ENCODE peak calls at places on chromosomes 2 and 18, in four cellular contexts. A is SK-N-SH, K is PC-9, M is GM23248. P is an unnamed sample. For H3K9me2 and H3F3A, the result is how much of the 10 kb centered on the place peaks cover.

GRCh38 chr18:77101410-77102245 is 31.0 kb downstream of the MBP start:
- DNase-seq in A (peak), K (peak), M (peak), P (no peak)

GRCh38 chr18:48208432-48208948 is 200.7 kb downstream of the ZBTB7C start:
- DNase-seq in A (no peak), K (no peak), M (no peak), P (no peak)

GRCh38 chr2:74850816-74851566 is 17.1 kb downstream of the HK2 start:
- DNase-seq in A (no peak), K (peak), M (peak), P (no peak)

GRCh38 chr2:28251337-28251736 is 141.3 kb upstream of the FOSL2 start:
- DNase-seq in A (no peak), K (no peak), M (no peak), P (no peak)

GRCh38 chr2:161905389-161906046 is 168.5 kb downstream of the DPP4 start:
- DNase-seq in A (no peak), K (no peak), M (no peak), P (peak)

GRCh38 chr2:224347181-224348051 is 54.5 kb downstream of the FAM124B start:
- DNase-seq in A (no peak), K (no peak), M (peak), P (no peak)

GRCh38 chr2:139742216-139743172 is 962.3 kb upstream of the NXPH2 start:
- DNase-seq in A (no peak), K (no peak), M (no peak), P (peak)

GRCh38 chr2:176189666-176190641 is 1.5 kb downstream of the HOXD1 start:
- DNase-seq in A (no peak), K (no peak), M (no peak), P (no peak)

GRCh38 chr2:127083819-127084503 is 23.0 kb downstream of the BIN1 start:
- DNase-seq in A (no peak), K (peak), M (peak), P (no peak)

GRCh38 chr2:190759749-190760213 is 110.9 kb downstream of the NAB1 start:
- DNase-seq in A (no peak), K (no peak), M (peak), P (no peak)

GRCh38 chr2:148531175-148532048 is 113.1 kb upstream of the EPC2 start:
- DNase-seq in A (no peak), K (no peak), M (no peak), P (no peak)

GRCh38 chr18:61833387-61833786 is 59.4 kb downstream of the RNF152 start:
- DNase-seq in A (peak), K (no peak), M (no peak), P (peak)

GRCh38 chr18:23803755-23804154 is 114.5 kb downstream of the LAMA3 start:
- DNase-seq in A (no peak), K (no peak), M (no peak), P (no peak)

GRCh38 chr2:232422051-232422450 is 15.4 kb downstream of the ALPG start:
- DNase-seq in A (peak), K (peak), M (no peak), P (no peak)

GRCh38 chr18:63783394-63783793 is 8.2 kb downstream of the SERPINB7 start:
- DNase-seq in A (no peak), K (no peak), M (no peak), P (no peak)

GRCh38 chr2:58448065-58448507 is 207.0 kb upstream of the FANCL start:
- DNase-seq in A (peak), K (peak), M (peak), P (peak)

GRCh38 chr18:5447442-5447841 is 96.4 kb downstream of the EPB41L3 start:
- DNase-seq in A (no peak), K (no peak), M (no peak), P (no peak)

GRCh38 chr2:128638741-128639477 is 320.2 kb upstream of the HS6ST1 start:
- DNase-seq in A (peak), K (no peak), M (peak), P (no peak)
- H3K9me2 ChIP-seq in A (under half), K (under half), M (under half), P (under half)

DNA sequence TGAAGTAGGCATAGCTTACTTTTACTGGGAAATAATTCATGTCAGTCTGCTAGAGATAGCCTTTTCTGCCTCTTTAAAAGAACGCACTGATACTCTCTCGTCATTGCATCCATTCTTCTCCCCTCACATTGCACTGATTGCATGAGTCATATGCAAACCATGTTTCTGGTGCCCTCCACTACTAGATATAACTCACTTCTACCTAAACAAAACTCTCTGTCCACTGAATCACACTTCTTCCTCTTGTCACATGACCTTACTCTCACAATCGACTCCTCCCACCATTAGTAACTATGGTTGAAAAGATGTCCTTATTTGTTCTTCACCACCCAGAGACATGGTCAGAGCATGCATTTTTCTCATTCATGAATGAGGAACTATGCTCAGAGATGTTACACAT is 158.0 kb downstream of the CSRNP3 start:
- DNase-seq in A (no peak), K (no peak), M (peak), P (no peak)
- H3F3A ChIP-seq in A (under half), K (under half), M (under half), P (under half)

DNA sequence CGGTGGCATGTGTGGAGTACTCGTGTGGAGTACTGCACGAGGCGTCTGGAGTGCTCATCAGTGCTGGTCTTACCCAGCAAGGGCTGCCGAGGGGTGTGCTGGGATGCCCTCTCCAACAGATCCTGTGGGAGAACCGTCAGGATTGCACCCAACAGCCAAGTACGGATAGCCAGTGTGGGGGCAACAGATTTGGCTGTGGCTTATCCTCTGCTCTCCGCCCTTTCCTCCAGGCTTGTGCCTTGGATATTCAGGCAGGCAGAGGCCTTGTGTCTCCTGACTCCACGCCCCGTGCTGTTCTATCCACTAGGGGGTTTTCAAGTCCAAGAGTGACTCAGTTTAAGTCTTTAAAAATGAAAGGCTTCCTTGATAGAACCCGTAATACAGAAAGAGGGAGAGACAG is 321.0 kb upstream of the HS6ST1 start:
- DNase-seq in A (no peak), K (no peak), M (peak), P (no peak)
- H3K9me2 ChIP-seq in A (under half), K (under half), M (under half), P (under half)

GRCh38 chr18:52569492-52569891 is 229.5 kb downstream of the DCC start:
- DNase-seq in A (no peak), K (no peak), M (no peak), P (no peak)

GRCh38 chr18:52572036-52572750 is 232.2 kb downstream of the DCC start:
- DNase-seq in A (no peak), K (no peak), M (no peak), P (no peak)

DNA sequence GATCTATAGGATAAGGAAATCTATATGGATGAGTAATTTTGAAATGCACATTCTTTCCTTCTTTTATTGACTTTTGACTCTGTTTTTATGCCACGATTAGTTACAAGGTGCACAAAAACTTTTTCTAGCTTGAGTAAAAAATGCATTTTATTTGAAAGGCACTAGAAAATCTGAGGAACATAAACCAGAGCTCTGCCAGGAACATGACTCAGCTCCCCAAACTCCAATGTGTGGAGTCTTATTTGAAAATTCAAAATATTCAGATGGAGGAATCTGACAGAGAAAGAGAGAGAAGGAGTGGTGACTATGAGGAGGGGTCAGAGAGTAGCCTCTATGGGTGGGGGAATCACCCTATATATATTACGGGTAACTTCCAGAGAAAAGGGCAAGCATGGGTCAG is 231.0 kb downstream of the DCC start:
- DNase-seq in A (no peak), K (no peak), M (no peak), P (no peak)
- H3F3A ChIP-seq in A (under half), K (under half), M (under half), P (under half)